ENCODE peak calls at places on chromosomes 12 and 14, in eight cellular contexts. Q is ovary; I is CD4-positive, CD25-positive, alpha-beta regulatory T cell; A is right lobe of liver; V is stomach; Y is BE2C; P is hepatocyte; D is kidney. G is an unnamed sample. For H3K36me3, the result is how much of the 10 kb centered on the place peaks cover.

GRCh38 chr12:96094201-96094600 is 58.8 kb upstream of the LTA4H start:
- DNase-seq in D (no peak), Y (peak), A (no peak), P (no peak), I (peak), V (peak), Q (no peak), G (peak)

GRCh38 chr12:11954181-11954580 is 116.6 kb upstream of the BCL2L14 start:
- DNase-seq in V (no peak), D (no peak), Q (no peak), Y (no peak), I (peak), P (no peak), A (no peak), G (no peak)

GRCh38 chr12:104578453-104578852 is 121.7 kb downstream of the CHST11 start:
- DNase-seq in I (no peak), Y (no peak), P (no peak), Q (no peak), V (no peak), D (no peak), A (no peak), G (no peak)

GRCh38 chr12:76311796-76312195 is 36.4 kb downstream of the BBS10 start:
- DNase-seq in I (no peak), P (no peak), D (no peak), Y (no peak), A (no peak), V (no peak), Q (no peak), G (no peak)

GRCh38 chr14:76985540-76986260 is 42.8 kb downstream of the IRF2BPL start:
- DNase-seq in A (no peak), D (no peak), I (no peak), P (no peak), Y (no peak), V (no peak), Q (no peak), G (no peak)

GRCh38 chr12:125983784-125984510 is 918.7 kb downstream of the AACS start:
- DNase-seq in V (no peak), Q (no peak), P (peak), D (no peak), Y (no peak), A (peak), I (no peak), G (peak)

GRCh38 chr14:77320238-77320935 is at the start of gene POMT2:
- DNase-seq in D (peak), Y (peak), A (peak), V (peak), P (peak), Q (peak), I (peak), G (peak)

GRCh38 chr14:43540948-43541347 is 966.1 kb downstream of the FSCB start:
- DNase-seq in A (no peak), I (no peak), Y (peak), Q (no peak), P (no peak), V (no peak), D (no peak), G (no peak)

GRCh38 chr12:2283910-2284309 is 231.1 kb downstream of the CACNA1C start:
- DNase-seq in V (no peak), I (no peak), A (no peak), Y (no peak), D (no peak), Q (no peak), P (peak), G (no peak)

GRCh38 chr12:58176296-58176869 is 235.0 kb downstream of the ATP23 start:
- DNase-seq in Q (no peak), A (no peak), Y (peak), P (peak), I (no peak), V (peak), D (no peak), G (no peak)

GRCh38 chr12:62711626-62712305 is 223.2 kb downstream of the PPM1H start:
- DNase-seq in I (no peak), D (no peak), P (no peak), A (no peak), V (no peak), Y (no peak), Q (no peak), G (no peak)

GRCh38 chr14:23828001-23828400 is 125.6 kb upstream of the DHRS4 start:
- DNase-seq in D (no peak), A (no peak), Y (no peak), I (no peak), V (no peak), P (no peak), Q (no peak), G (no peak)

GRCh38 chr12:51020448-51021182 is 5.6 kb downstream of the SLC11A2 start:
- DNase-seq in P (no peak), I (no peak), Y (no peak), A (no peak), D (no peak), Q (no peak), V (no peak), G (no peak)

DNA sequence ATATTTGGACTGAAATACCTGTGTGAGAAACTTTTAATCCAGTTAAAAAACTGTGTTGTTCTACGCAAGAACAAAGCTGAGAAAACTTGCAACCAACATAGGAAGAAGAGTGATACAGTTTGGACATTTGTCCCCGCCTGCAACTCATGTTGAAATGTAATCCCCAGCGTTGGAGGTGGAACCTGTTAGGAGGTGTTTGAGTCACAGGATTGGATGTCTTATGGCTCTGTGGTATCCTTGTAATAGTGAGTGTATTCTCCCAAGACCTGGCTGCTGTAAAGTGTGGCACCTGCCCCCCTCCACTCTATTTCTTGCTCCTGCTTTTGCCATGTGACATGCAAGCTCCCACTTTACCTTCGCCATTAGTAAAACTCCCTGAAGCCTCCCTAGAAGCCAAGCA is 28.6 kb upstream of the ADAM20 start:
- DNase-seq in I (no peak), P (no peak), Y (no peak), D (no peak), V (no peak), A (no peak), Q (no peak), G (no peak)
- H3K36me3 ChIP-seq in I (under half), P (under half), Y (under half), D (under half), V (under half), A (under half), Q (under half), G (under half)

GRCh38 chr14:55661029-55661428 is 81.0 kb downstream of the KTN1 start:
- DNase-seq in P (no peak), Q (no peak), D (no peak), A (no peak), I (no peak), Y (no peak), V (no peak), G (no peak)
- H3K36me3 ChIP-seq in P (under half), Q (under half), D (under half), A (under half), I (half or more), Y (under half), V (under half), G (half or more)

DNA sequence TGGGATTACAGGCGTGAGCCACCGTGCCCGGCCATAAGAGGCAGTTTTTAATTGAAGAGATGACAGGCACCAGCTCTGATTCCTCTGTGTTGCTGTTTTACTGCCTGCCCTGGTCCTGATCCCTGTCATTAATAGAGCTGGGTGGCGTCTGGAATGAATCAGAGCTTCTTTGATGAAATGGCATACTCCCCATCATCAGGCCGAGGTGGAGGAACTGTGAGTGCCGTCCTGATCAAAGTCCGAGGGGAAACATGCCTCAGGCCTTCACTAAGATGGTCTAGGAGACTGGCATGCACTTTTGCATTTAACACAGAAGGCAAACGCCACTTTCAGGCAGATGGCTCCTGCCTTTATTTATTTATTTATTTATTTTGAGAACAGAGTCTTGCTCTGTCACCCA is 34.1 kb downstream of the IL31 start:
- DNase-seq in D (no peak), V (no peak), Q (no peak), A (no peak), P (peak), I (no peak), Y (no peak), G (no peak)
- H3K36me3 ChIP-seq in D (under half), V (half or more), Q (under half), A (under half), P (under half), I (under half), Y (half or more), G (under half)

GRCh38 chr14:50920482-50921225 is 23.6 kb downstream of the PYGL start:
- DNase-seq in P (no peak), Q (no peak), D (no peak), A (no peak), V (no peak), I (no peak), Y (no peak), G (no peak)
- H3K36me3 ChIP-seq in P (under half), Q (under half), D (under half), A (under half), V (under half), I (under half), Y (under half), G (half or more)

GRCh38 chr14:75654127-75654732 is 6.4 kb downstream of the ERG28 start:
- DNase-seq in D (peak), Y (peak), A (peak), P (peak), V (peak), Q (peak), I (peak), G (no peak)
- H3K36me3 ChIP-seq in D (under half), Y (under half), A (under half), P (under half), V (under half), Q (under half), I (half or more), G (half or more)

GRCh38 chr14:34780646-34781045 is 66.3 kb upstream of the CFL2 start:
- DNase-seq in V (no peak), Q (no peak), I (no peak), D (no peak), Y (no peak), A (no peak), P (no peak), G (no peak)

GRCh38 chr14:34775922-34776321 is 61.5 kb upstream of the CFL2 start:
- DNase-seq in Y (no peak), V (no peak), Q (no peak), P (no peak), A (no peak), D (no peak), I (no peak), G (no peak)

GRCh38 chr14:34781242-34781641 is 66.8 kb upstream of the CFL2 start:
- DNase-seq in Y (no peak), V (no peak), I (no peak), A (no peak), Q (no peak), D (no peak), P (no peak), G (no peak)

GRCh38 chr14:34782031-34782430 is 67.6 kb upstream of the CFL2 start:
- DNase-seq in P (no peak), Q (no peak), D (no peak), Y (no peak), A (no peak), I (no peak), V (no peak), G (no peak)

GRCh38 chr14:34778744-34779143 is 64.4 kb upstream of the CFL2 start:
- DNase-seq in Y (no peak), P (no peak), I (no peak), Q (no peak), D (no peak), A (no peak), V (no peak), G (no peak)
- H3K36me3 ChIP-seq in Y (half or more), P (under half), I (half or more), Q (under half), D (under half), A (under half), V (under half), G (half or more)

DNA sequence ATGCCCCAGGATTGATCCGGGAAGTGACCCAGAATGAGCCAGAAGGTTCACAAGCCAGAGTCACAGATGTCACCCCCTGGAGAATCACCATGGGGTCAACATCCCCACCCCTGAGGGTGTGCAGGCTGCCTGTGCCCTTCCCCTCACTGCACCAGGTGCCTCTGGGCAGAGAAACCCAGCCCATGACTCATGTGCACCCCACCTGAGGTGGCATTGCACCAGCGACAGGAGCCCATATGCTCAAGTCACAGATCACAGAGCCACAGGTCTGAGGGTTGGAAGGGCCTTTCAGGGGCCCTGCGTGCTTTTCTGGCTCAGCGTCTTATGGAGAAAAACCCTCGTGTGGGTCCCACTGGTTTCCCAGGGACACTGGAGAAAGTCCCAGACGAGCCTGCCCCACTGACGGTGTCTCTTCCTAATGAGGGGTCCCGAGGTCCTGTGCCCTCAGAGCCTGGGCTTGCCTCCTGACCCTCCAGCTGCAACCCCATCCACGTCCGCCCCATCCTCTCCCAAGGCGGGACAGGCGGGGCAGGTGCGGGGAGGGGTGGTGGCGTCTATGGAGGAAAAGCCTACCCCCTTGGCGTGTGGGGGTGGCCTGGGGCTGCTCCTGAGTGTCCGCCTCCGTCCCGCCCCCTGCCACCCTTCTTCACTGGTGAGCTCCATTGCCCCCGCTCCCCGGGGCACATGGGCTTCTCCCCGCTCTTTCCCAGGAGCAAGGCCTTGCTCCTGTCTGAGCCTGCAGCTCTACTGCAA is 47.6 kb downstream of the SLC8B1 start:
- DNase-seq in I (no peak), D (no peak), A (no peak), P (no peak), V (no peak), Q (no peak), Y (no peak), G (no peak)
- H3K36me3 ChIP-seq in I (under half), D (under half), A (under half), P (under half), V (half or more), Q (under half), Y (under half), G (half or more)

DNA sequence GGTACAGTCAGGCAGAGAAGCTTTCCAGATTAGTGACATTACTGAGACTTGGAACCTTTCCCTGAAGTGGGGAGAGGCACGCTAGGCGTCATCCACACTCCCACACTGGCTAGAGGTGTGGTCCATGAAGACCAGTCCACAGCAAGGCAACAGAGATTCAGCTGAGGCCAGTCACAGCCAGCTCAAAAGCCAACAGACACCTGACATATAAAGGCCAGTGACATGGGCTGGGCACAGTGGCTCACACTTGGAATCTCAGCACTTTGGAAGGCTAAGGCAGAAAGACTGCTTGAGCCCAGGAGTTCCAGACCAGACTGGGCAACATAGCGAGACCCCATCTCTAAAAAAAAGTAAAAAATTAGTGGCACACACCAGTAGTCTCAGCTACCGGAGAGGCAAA is 10.9 kb downstream of the HRK start:
- DNase-seq in Y (no peak), V (no peak), P (no peak), Q (no peak), A (no peak), D (no peak), I (no peak), G (no peak)
- H3K36me3 ChIP-seq in Y (under half), V (under half), P (under half), Q (under half), A (under half), D (under half), I (under half), G (under half)

GRCh38 chr12:48060474-48060873 is 45.4 kb downstream of the SENP1 start:
- DNase-seq in Q (no peak), P (no peak), A (no peak), V (no peak), D (no peak), Y (no peak), I (no peak), G (no peak)
- H3K36me3 ChIP-seq in Q (under half), P (under half), A (under half), V (under half), D (under half), Y (half or more), I (half or more), G (half or more)

DNA sequence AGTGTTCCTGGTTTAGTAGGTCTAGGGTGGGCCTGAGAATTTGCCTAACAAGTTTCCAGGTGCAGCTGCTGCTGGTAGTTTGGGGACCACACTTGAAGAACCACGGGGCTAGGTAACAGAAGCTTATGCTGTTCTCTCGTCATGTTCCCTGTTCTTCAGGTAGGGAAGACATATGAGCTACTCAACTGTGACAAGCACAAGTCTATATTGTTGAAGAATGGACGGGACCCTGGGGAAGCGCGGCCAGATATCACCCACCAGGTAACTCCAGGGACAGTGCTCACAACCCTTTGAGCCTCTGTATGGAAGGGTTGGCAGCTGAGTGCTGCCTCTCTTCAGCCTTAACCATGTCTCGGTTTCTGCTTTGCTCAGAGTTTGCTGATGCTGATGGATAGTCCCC is 3.5 kb downstream of the EMG1 start:
- DNase-seq in A (no peak), D (no peak), Q (no peak), V (no peak), Y (no peak), P (no peak), I (no peak), G (no peak)
- H3K36me3 ChIP-seq in A (under half), D (under half), Q (under half), V (under half), Y (half or more), P (under half), I (half or more), G (half or more)

G was measured in RWPE2.